ENCODE peak calls at places on chromosomes 16 and 17, in nine cellular contexts. O is activated CD4-positive, CD25-positive, alpha-beta regulatory T cell; X is stimulated activated CD4-positive, alpha-beta T cell treated with anti-CD3 and anti-CD28 coated beads, Interleukin-12 subunit alpha, Interleukin-12 subunit beta, amount 100 ng/mL, for 48 hours; Y is choroid plexus epithelial cell; H is fibroblast of villous mesenchyme; W is pons; J is cardiac fibroblast; N is stimulated activated naive CD4-positive, alpha-beta T cell; Q is effector CD4-positive, alpha-beta T cell. T is an unnamed sample.

GRCh38 chr16:67979955-67980678 is at the start of gene DPEP3:
- DNase-seq in O (no peak), X (no peak), Y (no peak), H (no peak), W (no peak), J (no peak), N (no peak), Q (no peak), T (no peak)

GRCh38 chr16:2716948-2717347 is 3.1 kb downstream of the PRSS27 start:
- DNase-seq in O (no peak), X (no peak), Y (no peak), H (no peak), W (no peak), J (no peak), N (no peak), Q (no peak), T (no peak)

GRCh38 chr17:4161179-4161559 is 18.2 kb downstream of the CYB5D2 start:
- DNase-seq in O (no peak), X (no peak), Y (peak), H (peak), W (no peak), J (peak), N (no peak), Q (no peak), T (no peak)

GRCh38 chr17:67260051-67260987 is 15.3 kb upstream of the HELZ start:
- DNase-seq in O (no peak), X (no peak), Y (peak), H (peak), W (no peak), J (peak), N (no peak), Q (no peak), T (peak)

GRCh38 chr17:8123695-8124349 is at the start of gene HES7:
- DNase-seq in O (no peak), X (no peak), Y (no peak), H (no peak), W (no peak), J (no peak), N (no peak), Q (no peak), T (no peak)

GRCh38 chr16:57512296-57513001 is 23.9 kb downstream of the CCDC102A start:
- DNase-seq in O (no peak), X (no peak), Y (no peak), H (no peak), W (no peak), J (no peak), N (no peak), Q (no peak), T (no peak)

GRCh38 chr16:85240982-85241924 is 129.0 kb upstream of the CIBAR2 start:
- DNase-seq in O (no peak), X (no peak), Y (no peak), H (no peak), W (no peak), J (no peak), N (no peak), Q (no peak), T (no peak)

GRCh38 chr17:41503202-41503601 is 2.2 kb downstream of the KRT13 start:
- DNase-seq in O (no peak), X (no peak), Y (no peak), H (no peak), W (no peak), J (no peak), N (no peak), Q (no peak), T (no peak)

GRCh38 chr17:14048169-14048568 is 21.1 kb upstream of the COX10 start:
- DNase-seq in O (no peak), X (no peak), Y (no peak), H (no peak), W (no peak), J (peak), N (no peak), Q (no peak), T (no peak)

GRCh38 chr17:64399071-64399766 is 8.6 kb upstream of the PECAM1 start:
- DNase-seq in O (no peak), X (no peak), Y (no peak), H (no peak), W (no peak), J (peak), N (no peak), Q (no peak), T (no peak)

GRCh38 chr16:15509593-15510520 is 75.5 kb downstream of the BMERB1 start:
- DNase-seq in O (no peak), X (no peak), Y (peak), H (peak), W (no peak), J (peak), N (peak), Q (no peak), T (no peak)

GRCh38 chr16:59783191-59783590 is 1049.1 kb upstream of the GOT2 start:
- DNase-seq in O (no peak), X (no peak), Y (no peak), H (no peak), W (no peak), J (peak), N (no peak), Q (no peak), T (no peak)

GRCh38 chr17:45841883-45842525 is 2.7 kb upstream of the SPPL2C start:
- DNase-seq in O (no peak), X (no peak), Y (peak), H (no peak), W (no peak), J (no peak), N (no peak), Q (no peak), T (no peak)

GRCh38 chr16:85634747-85635544 is 21.8 kb downstream of the GSE1 start:
- DNase-seq in O (no peak), X (no peak), Y (no peak), H (no peak), W (no peak), J (no peak), N (no peak), Q (no peak), T (no peak)

GRCh38 chr17:65191805-65192740 is 54.9 kb downstream of the RGS9 start:
- DNase-seq in O (no peak), X (no peak), Y (peak), H (peak), W (no peak), J (peak), N (no peak), Q (no peak), T (no peak)

GRCh38 chr17:6704472-6705052 is 8.6 kb downstream of the SLC13A5 start:
- DNase-seq in O (no peak), X (no peak), Y (no peak), H (no peak), W (no peak), J (no peak), N (no peak), Q (no peak), T (no peak)

GRCh38 chr16:19354371-19354770 is 63.3 kb upstream of the TMC5 start:
- DNase-seq in O (no peak), X (no peak), Y (no peak), H (no peak), W (no peak), J (no peak), N (no peak), Q (no peak), T (no peak)

GRCh38 chr16:23434380-23434779 is 18.6 kb downstream of the COG7 start:
- DNase-seq in O (no peak), X (peak), Y (peak), H (peak), W (peak), J (peak), N (peak), Q (no peak), T (no peak)

GRCh38 chr16:11966173-11966572 is 1.2 kb downstream of the TNFRSF17 start:
- DNase-seq in O (no peak), X (no peak), Y (no peak), H (no peak), W (peak), J (no peak), N (no peak), Q (no peak), T (no peak)

GRCh38 chr17:145671-146541 is 8.5 kb downstream of the SCGB1C2 start:
- DNase-seq in O (no peak), X (no peak), Y (no peak), H (no peak), W (no peak), J (no peak), N (no peak), Q (no peak), T (no peak)

GRCh38 chr16:78249056-78249455 is 149.6 kb downstream of the WWOX start:
- DNase-seq in O (no peak), X (no peak), Y (no peak), H (peak), W (no peak), J (no peak), N (no peak), Q (no peak), T (peak)

GRCh38 chr17:38721802-38722201 is 8.3 kb upstream of the CISD3 start:
- DNase-seq in O (no peak), X (no peak), Y (no peak), H (no peak), W (no peak), J (no peak), N (no peak), Q (no peak), T (no peak)

GRCh38 chr16:13378151-13378550 is 476.8 kb downstream of the SHISA9 start:
- DNase-seq in O (no peak), X (no peak), Y (no peak), H (no peak), W (no peak), J (no peak), N (no peak), Q (no peak), T (no peak)

GRCh38 chr17:76517638-76518038 is 16.4 kb upstream of the RHBDF2 start:
- DNase-seq in O (no peak), X (no peak), Y (peak), H (no peak), W (no peak), J (no peak), N (no peak), Q (no peak), T (no peak)

GRCh38 chr16:460787-461186 is 35.3 kb downstream of the RAB11FIP3 start:
- DNase-seq in O (no peak), X (no peak), Y (no peak), H (no peak), W (no peak), J (no peak), N (no peak), Q (no peak), T (no peak)

GRCh38 chr17:42669705-42670198 is 7.0 kb downstream of the PLEKHH3 start:
- DNase-seq in O (no peak), X (no peak), Y (no peak), H (no peak), W (no peak), J (no peak), N (no peak), Q (no peak), T (no peak)

GRCh38 chr17:28385037-28385797 is 13.7 kb downstream of the SARM1 start:
- DNase-seq in O (no peak), X (no peak), Y (no peak), H (no peak), W (no peak), J (no peak), N (peak), Q (no peak), T (peak)

GRCh38 chr17:56717471-56717870 is 116.2 kb downstream of the C17orf67 start:
- DNase-seq in O (no peak), X (no peak), Y (no peak), H (no peak), W (no peak), J (no peak), N (no peak), Q (no peak), T (no peak)

T was measured in transverse colon.